ENCODE peak calls at places on chromosome 16, in six cellular contexts. A is left lung; P is GM23248; E is body of pancreas; Z is mammary epithelial cell; M is CD8-positive, alpha-beta memory T cell. S is an unnamed sample. For H3K36me3, the result is how much of the 10 kb centered on the place peaks cover.

GRCh38 chr16:71883193-71883848 is 661 bp downstream of the ZNF821 start:
- DNase-seq in A (peak), P (peak), E (peak), Z (peak), M (peak), S (no peak)

GRCh38 chr16:29744541-29745101 is 1.2 kb downstream of the C16orf54 start:
- DNase-seq in A (no peak), P (no peak), E (no peak), Z (no peak), M (no peak), S (no peak)

GRCh38 chr16:6684076-6684673 is 648.5 kb upstream of the RBFOX1 start:
- DNase-seq in A (no peak), P (peak), E (peak), Z (peak), M (no peak), S (no peak)

GRCh38 chr16:80231888-80232287 is 308.9 kb upstream of the DYNLRB2 start:
- DNase-seq in A (no peak), P (peak), E (no peak), Z (peak), M (no peak), S (no peak)

GRCh38 chr16:29708917-29709600 is 30.1 kb downstream of the QPRT start:
- DNase-seq in A (no peak), P (no peak), E (no peak), Z (no peak), M (no peak), S (no peak)

GRCh38 chr16:10242076-10242475 is 59.8 kb upstream of the GRIN2A start:
- DNase-seq in A (no peak), P (no peak), E (no peak), Z (no peak), M (no peak), S (no peak)

GRCh38 chr16:23306199-23307100 is 4.3 kb downstream of the SCNN1B start:
- DNase-seq in A (no peak), P (no peak), E (no peak), Z (no peak), M (no peak), S (no peak)

GRCh38 chr16:53429221-53429943 is 4.9 kb upstream of the RBL2 start:
- DNase-seq in A (no peak), P (peak), E (no peak), Z (peak), M (no peak), S (no peak)

GRCh38 chr16:54582631-54583250 is 296.2 kb upstream of the IRX3 start:
- DNase-seq in A (no peak), P (no peak), E (no peak), Z (no peak), M (no peak), S (no peak)

GRCh38 chr16:56203052-56203451 is 11.8 kb downstream of the GNAO1 start:
- DNase-seq in A (no peak), P (peak), E (no peak), Z (peak), M (peak), S (no peak)

GRCh38 chr16:55488306-55488705 is 9.3 kb downstream of the MMP2 start:
- DNase-seq in A (no peak), P (peak), E (no peak), Z (no peak), M (no peak), S (no peak)

GRCh38 chr16:31085371-31085770 is 3.4 kb downstream of the PRSS53 start:
- DNase-seq in A (no peak), P (no peak), E (no peak), Z (no peak), M (no peak), S (no peak)

GRCh38 chr16:19380316-19380715 is 37.4 kb upstream of the TMC5 start:
- DNase-seq in A (no peak), P (no peak), E (no peak), Z (no peak), M (no peak), S (no peak)

GRCh38 chr16:51753382-51753781 is 602.3 kb upstream of the SALL1 start:
- DNase-seq in A (no peak), P (no peak), E (no peak), Z (no peak), M (no peak), S (no peak)

GRCh38 chr16:47323241-47323640 is 137.6 kb downstream of the ITFG1 start:
- DNase-seq in A (no peak), P (no peak), E (no peak), Z (no peak), M (no peak), S (no peak)

GRCh38 chr16:20298452-20298851 is 28.9 kb downstream of the GP2 start:
- DNase-seq in A (no peak), P (no peak), E (no peak), Z (no peak), M (no peak), S (no peak)

GRCh38 chr16:61435356-61435755 is 600.9 kb downstream of the CDH8 start:
- DNase-seq in A (no peak), P (no peak), E (no peak), Z (no peak), M (no peak), S (no peak)

GRCh38 chr16:21610006-21610544 is 10.7 kb downstream of the METTL9 start:
- DNase-seq in A (no peak), P (no peak), E (no peak), Z (no peak), M (no peak), S (no peak)

GRCh38 chr16:31508706-31509523 is 724 bp upstream of the RUSF1 start:
- DNase-seq in A (no peak), P (peak), E (no peak), Z (peak), M (no peak), S (no peak)

GRCh38 chr16:80375513-80375912 is 165.3 kb upstream of the DYNLRB2 start:
- DNase-seq in A (no peak), P (no peak), E (no peak), Z (no peak), M (no peak), S (no peak)

GRCh38 chr16:28210979-28211505 is 723 bp downstream of the XPO6 start:
- DNase-seq in A (peak), P (peak), E (peak), Z (peak), M (peak), S (peak)

GRCh38 chr16:25366078-25366477 is 108.4 kb upstream of the ZKSCAN2 start:
- DNase-seq in A (no peak), P (no peak), E (no peak), Z (no peak), M (no peak), S (no peak)

GRCh38 chr16:2966803-2967184 is 2.4 kb upstream of the PAQR4 start:
- DNase-seq in A (no peak), P (peak), E (peak), Z (no peak), M (no peak), S (no peak)

GRCh38 chr16:84607061-84607460 is 10.8 kb downstream of the COTL1 start:
- DNase-seq in A (no peak), P (no peak), E (no peak), Z (no peak), M (no peak), S (no peak)

GRCh38 chr16:84605339-84605848 is 12.5 kb downstream of the COTL1 start:
- DNase-seq in A (no peak), P (no peak), E (no peak), Z (no peak), M (no peak), S (no peak)

GRCh38 chr16:84606081-84606875 is 11.6 kb downstream of the COTL1 start:
- DNase-seq in A (peak), P (no peak), E (no peak), Z (no peak), M (no peak), S (no peak)

GRCh38 chr16:84603115-84603816 is 14.6 kb downstream of the COTL1 start:
- DNase-seq in A (peak), P (peak), E (peak), Z (peak), M (no peak), S (peak)

GRCh38 chr16:84604477-84605013 is 13.3 kb downstream of the COTL1 start:
- DNase-seq in A (no peak), P (no peak), E (no peak), Z (no peak), M (no peak), S (no peak)
- H3K27ac ChIP-seq in A (no peak), P (no peak), E (no peak), Z (no peak), M (no peak), S (peak)

DNA sequence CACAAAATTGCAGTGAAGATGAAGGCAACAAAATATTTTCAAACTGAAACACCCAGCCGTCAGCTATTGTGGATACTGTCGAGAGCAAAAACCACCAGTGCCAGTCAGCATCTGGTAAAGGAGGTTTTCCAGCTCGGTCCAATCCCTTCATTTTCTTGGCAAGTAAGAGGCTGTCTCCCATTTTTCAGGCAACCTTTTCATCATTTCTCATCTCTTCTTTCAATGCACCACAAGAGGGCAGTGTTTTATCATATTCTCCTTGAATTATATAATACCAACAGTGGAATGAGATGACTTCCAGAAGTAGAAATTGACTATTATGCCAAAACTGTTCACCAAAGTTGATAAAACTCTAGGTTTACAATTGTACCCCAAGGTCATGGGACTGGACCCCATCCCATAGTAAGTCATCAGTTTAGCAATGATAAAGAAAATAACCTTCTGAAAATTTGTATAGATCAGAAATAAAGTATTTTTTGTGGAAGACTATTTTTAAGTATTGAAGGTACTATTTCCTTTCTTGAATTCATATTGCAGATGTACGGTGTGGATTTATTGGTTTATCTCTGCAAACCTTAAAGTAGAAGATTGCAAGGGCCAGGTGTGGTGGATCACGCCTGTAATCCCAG is 16.8 kb downstream of the NQO1 start:
- DNase-seq in A (no peak), P (peak), E (no peak), Z (peak), M (no peak), S (no peak)
- H3K36me3 ChIP-seq in A (half or more), P (under half), E (under half), Z (under half), M (under half), S (half or more)

DNA sequence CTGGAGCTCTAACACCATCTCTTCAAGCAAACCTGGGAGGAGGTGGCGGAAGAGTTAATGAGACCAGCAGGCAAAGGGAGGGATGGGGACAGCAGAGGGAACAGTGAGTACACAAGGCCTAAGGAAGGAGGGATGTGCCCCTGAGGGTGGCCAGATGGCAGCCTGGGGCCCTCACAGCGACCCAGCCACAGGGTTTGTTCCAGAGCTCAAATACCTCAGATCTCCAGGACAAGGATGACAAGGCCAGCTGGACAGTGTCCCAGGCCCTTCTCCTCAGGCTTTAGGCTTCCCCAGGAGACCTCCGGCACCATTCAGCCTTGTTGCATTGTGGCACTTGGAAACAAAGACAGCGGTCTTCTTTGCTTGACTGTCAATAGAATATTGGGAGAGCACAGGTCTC is 14.9 kb downstream of the CDIP1 start:
- DNase-seq in A (no peak), P (no peak), E (no peak), Z (no peak), M (no peak), S (no peak)
- H3K27ac ChIP-seq in A (no peak), P (no peak), E (peak), Z (no peak), M (no peak), S (no peak)

DNA sequence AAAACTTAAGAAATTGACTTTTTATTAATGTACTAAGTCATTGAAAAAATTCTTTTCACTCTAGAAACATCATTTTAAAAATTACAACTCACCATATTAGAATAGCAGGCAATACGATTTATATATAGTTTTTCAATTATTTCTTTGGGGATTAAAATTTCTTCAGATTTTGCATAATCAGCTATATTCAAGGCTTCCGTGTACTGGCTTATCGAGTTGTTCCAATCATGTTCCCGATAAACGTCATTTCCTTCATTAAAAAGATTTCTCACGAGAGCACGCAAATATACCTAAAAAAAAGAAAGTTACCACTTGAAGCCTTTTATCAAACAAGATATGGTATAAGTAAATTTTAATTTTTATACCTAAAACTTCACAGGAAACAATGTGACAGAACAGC is 18.0 kb downstream of the ZC3H7A start:
- DNase-seq in A (no peak), P (no peak), E (no peak), Z (no peak), M (no peak), S (no peak)
- H3K36me3 ChIP-seq in A (half or more), P (under half), E (under half), Z (under half), M (under half), S (half or more)

GRCh38 chr16:89278441-89279240 is 61.1 kb downstream of the ZNF778 start:
- DNase-seq in A (no peak), P (no peak), E (no peak), Z (no peak), M (no peak), S (peak)
- H3K27ac ChIP-seq in A (no peak), P (no peak), E (no peak), Z (no peak), M (no peak), S (no peak)

DNA sequence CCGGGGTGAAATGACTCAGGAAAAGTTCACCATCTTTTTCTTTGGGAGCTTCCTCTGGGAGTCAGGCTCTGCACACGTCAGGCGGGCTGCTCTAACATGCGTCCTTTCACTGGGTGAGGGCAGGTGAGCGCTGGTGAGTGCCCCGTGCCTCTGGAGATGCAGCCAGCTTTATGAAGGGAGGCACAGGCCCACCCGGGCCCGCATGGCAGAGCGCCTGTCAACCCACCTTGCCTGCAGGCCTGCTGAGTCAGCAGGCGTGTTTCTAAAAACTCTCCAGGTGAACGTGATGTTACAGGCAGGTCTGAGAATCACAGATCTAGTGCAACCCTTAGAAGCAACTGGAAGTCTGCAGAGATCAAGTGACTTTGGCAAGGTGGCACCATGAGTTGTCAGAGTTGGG is 18.4 kb downstream of the MAP1LC3B start:
- DNase-seq in A (no peak), P (no peak), E (no peak), Z (no peak), M (no peak), S (no peak)
- H3K36me3 ChIP-seq in A (half or more), P (under half), E (under half), Z (under half), M (under half), S (under half)

GRCh38 chr16:12540290-12540689 is 263.4 kb downstream of the CPPED1 start:
- DNase-seq in A (no peak), P (no peak), E (no peak), Z (no peak), M (no peak), S (no peak)
- H3K27ac ChIP-seq in A (no peak), P (no peak), E (no peak), Z (no peak), M (no peak), S (no peak)

DNA sequence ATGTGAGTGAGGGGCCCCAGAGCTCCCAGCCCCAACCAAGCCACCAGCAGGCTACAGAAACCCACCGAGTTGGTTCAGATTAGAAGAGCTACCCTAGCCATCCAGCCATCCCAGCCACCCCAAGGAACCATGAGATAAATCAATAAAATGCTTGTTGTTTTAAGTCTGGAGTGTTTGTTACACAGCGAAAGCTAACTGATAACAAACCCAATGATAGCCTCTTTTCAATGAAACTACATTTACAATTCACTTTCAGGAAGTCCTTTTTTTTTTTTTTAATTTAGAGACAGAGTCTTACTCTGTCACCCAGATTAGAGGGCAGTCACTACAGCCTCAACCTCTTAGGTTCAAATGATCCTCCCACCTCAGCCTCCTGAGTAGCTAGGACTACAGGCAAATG is 215.0 kb upstream of the ZFHX3 start:
- DNase-seq in A (no peak), P (no peak), E (no peak), Z (no peak), M (no peak), S (no peak)
- H3K36me3 ChIP-seq in A (under half), P (under half), E (under half), Z (under half), M (under half), S (under half)

GRCh38 chr16:71540-72341 is 690 bp downstream of the RHBDF1 start:
- DNase-seq in A (peak), P (peak), E (peak), Z (peak), M (no peak), S (peak)
- H3K27ac ChIP-seq in A (peak), P (peak), E (peak), Z (peak), M (no peak), S (peak)